ENCODE peak calls at places on chromosomes 2 and 18, in six cellular contexts. A is left ventricle myocardium inferior, D is neural progenitor cell, M is OCI-LY7, L is heart right ventricle, B is GM13976. N is an unnamed sample.

GRCh38 chr2:217929757-217930707 is 72.8 kb downstream of the TNS1 start:
- DNase-seq in A (peak; percentile 35), D (no peak), M (no peak), L (no peak), B (no peak), N (no peak)

GRCh38 chr18:73896685-73897084 is 250.9 kb downstream of the FBXO15 start:
- DNase-seq in A (no peak), D (no peak), M (no peak), L (no peak), B (peak; percentile 10), N (peak; percentile 5)

GRCh38 chr2:171966268-171966667 is 33.5 kb upstream of the METAP1D start:
- DNase-seq in A (no peak), D (no peak), M (no peak), L (no peak), B (no peak), N (no peak)

GRCh38 chr2:62065243-62065642 is 130.7 kb upstream of the B3GNT2 start:
- DNase-seq in A (no peak), D (no peak), M (no peak), L (no peak), B (no peak), N (no peak)

GRCh38 chr2:40403233-40403841 is 48.6 kb downstream of the SLC8A1 start:
- DNase-seq in A (no peak), D (no peak), M (no peak), L (no peak), B (no peak), N (no peak)

GRCh38 chr2:164677733-164678132 is 56.5 kb upstream of the GRB14 start:
- DNase-seq in A (no peak), D (no peak), M (no peak), L (no peak), B (no peak), N (no peak)

GRCh38 chr2:109324859-109325258 is 195.9 kb downstream of the SH3RF3 start:
- DNase-seq in A (peak; percentile 73), D (no peak), M (no peak), L (peak; percentile 38), B (no peak), N (no peak)

GRCh38 chr2:137467246-137467862 is 496.9 kb upstream of the HNMT start:
- DNase-seq in A (no peak), D (peak; percentile 61), M (peak; percentile 39), L (peak; percentile 26), B (peak; percentile 9), N (peak; percentile 21)

GRCh38 chr2:220646424-220646823 is 925.7 kb downstream of the EPHA4 start:
- DNase-seq in A (no peak), D (no peak), M (no peak), L (no peak), B (no peak), N (peak; percentile 4)

GRCh38 chr2:121151311-121152109 is 133.5 kb downstream of the TFCP2L1 start:
- DNase-seq in A (no peak), D (no peak), M (no peak), L (no peak), B (no peak), N (no peak)

GRCh38 chr18:79540161-79540913 is 139.3 kb upstream of the CTDP1 start:
- DNase-seq in A (no peak), D (no peak), M (no peak), L (no peak), B (no peak), N (no peak)

GRCh38 chr2:143085125-143085784 is 44.0 kb upstream of the ARHGAP15 start:
- DNase-seq in A (no peak), D (no peak), M (no peak), L (no peak), B (no peak), N (no peak)

GRCh38 chr2:10161961-10162441 is 39.5 kb downstream of the RRM2 start:
- DNase-seq in A (no peak), D (no peak), M (no peak), L (no peak), B (no peak), N (no peak)

GRCh38 chr2:45981388-45981930 is 315.7 kb upstream of the EPAS1 start:
- DNase-seq in A (no peak), D (no peak), M (no peak), L (no peak), B (no peak), N (no peak)

GRCh38 chr2:220025207-220025606 is 397.8 kb downstream of the SLC4A3 start:
- DNase-seq in A (no peak), D (no peak), M (no peak), L (no peak), B (no peak), N (no peak)

DNA sequence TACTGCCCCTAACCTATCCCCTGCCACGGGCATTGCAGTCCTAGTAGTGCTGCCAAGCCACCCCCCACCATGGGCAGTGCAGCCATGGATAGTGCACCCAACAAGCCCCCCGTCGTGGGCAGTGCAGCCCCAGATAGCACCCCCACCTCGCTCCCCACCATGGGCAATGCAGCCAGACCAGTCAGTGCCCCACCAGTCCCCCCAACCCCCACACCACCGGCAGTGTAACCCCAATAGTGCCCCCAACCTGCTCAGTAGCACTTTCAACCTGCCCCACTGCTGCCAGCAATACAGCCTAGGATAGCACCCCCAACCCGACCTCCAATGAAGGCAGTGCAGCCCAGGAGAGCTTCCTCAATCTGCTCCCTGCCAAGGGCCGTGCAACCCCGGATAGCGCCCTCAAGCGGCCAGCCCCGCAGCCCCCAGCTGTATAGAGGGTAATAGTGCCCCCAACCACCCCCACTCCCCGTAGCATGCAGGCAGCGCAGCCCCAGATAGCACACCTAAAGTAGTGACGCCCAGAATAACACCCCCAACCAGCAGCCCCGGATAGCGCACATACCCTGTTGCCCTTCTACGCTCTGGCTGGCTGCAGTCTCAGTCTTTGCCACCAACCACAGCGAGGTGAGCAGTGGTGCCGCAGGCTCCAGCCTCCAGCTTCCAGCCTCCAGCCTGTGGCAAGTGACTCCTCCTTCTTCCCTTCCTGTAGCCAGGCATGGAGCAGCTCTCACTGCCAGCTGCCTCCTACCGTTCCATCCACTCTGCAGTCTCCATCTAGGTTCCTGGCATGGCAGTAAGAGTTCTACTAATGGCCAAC is 45.4 kb upstream of the ANKRD62 start:
- DNase-seq in A (no peak), D (no peak), M (no peak), L (no peak), B (no peak), N (no peak)
- TF ChIP-seq CTCF in A (no peak), D (peak; percentile 19), M (no peak), L (no peak), B (no peak), N (no peak)

GRCh38 chr2:201118957-201119848 is 3.2 kb downstream of the CFLAR start:
- DNase-seq in A (no peak), D (peak; percentile 45), M (peak; percentile 67), L (no peak), B (no peak), N (no peak)

GRCh38 chr2:201116115-201116958 is at the start of gene CFLAR:
- DNase-seq in A (peak; percentile 77), D (peak; percentile 58), M (peak; percentile 68), L (peak; percentile 82), B (peak; percentile 85), N (peak; percentile 84)

GRCh38 chr2:201120500-201120899 is 4.5 kb downstream of the CFLAR start:
- DNase-seq in A (no peak), D (no peak), M (peak; percentile 8), L (no peak), B (no peak), N (no peak)

GRCh38 chr2:201116959-201117734 is 1.2 kb downstream of the CFLAR start:
- DNase-seq in A (peak; percentile 77), D (peak; percentile 5), M (peak; percentile 89), L (peak; percentile 70), B (peak; percentile 63), N (peak; percentile 72)

GRCh38 chr2:201118121-201118956 is 2.4 kb downstream of the CFLAR start:
- DNase-seq in A (peak; percentile 92), D (peak; percentile 80), M (peak; percentile 91), L (peak; percentile 92), B (peak; percentile 76), N (peak; percentile 73)
- TF ChIP-seq CTCF in A (peak; percentile 56), D (no peak), M (peak; percentile 85), L (peak; percentile 41), B (peak; percentile 26), N (peak; percentile 4)

GRCh38 chr2:167128130-167128529 is 239.8 kb downstream of the XIRP2 start:
- DNase-seq in A (no peak), D (no peak), M (no peak), L (no peak), B (no peak), N (no peak)

GRCh38 chr2:167132066-167132465 is 243.8 kb downstream of the XIRP2 start:
- DNase-seq in A (no peak), D (no peak), M (no peak), L (no peak), B (no peak), N (no peak)

GRCh38 chr2:167126165-167126564 is 237.9 kb downstream of the XIRP2 start:
- DNase-seq in A (no peak), D (no peak), M (no peak), L (no peak), B (no peak), N (no peak)

GRCh38 chr2:167122389-167122788 is 234.1 kb downstream of the XIRP2 start:
- DNase-seq in A (no peak), D (no peak), M (no peak), L (no peak), B (no peak), N (no peak)

DNA sequence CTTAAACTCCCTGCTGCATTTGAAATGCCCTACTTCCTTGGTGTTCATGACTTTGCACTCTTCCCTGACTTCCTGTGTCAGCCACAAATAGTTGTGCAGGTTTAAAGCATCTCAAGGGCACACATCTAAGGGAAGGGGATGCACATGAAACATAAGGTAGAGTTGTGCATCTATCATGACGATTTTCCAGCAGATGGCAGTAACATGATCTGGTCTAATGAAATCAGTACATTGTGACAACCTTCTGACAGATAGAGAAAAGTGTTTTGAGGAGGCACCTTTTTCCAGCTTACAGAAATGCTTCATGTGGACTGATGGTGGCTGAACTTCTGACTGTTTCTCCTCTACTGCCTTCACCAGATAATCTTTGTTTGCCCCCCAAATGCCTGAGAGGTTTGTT is 238.9 kb downstream of the XIRP2 start:
- DNase-seq in A (no peak), D (no peak), M (peak; percentile 2), L (no peak), B (no peak), N (no peak)
- TF ChIP-seq CTCF in A (peak; percentile 45), D (no peak), M (peak; percentile 42), L (peak; percentile 22), B (no peak), N (no peak)

GRCh38 chr18:32441536-32441935 is 29.1 kb downstream of the GAREM1 start:
- DNase-seq in A (no peak), D (no peak), M (no peak), L (no peak), B (no peak), N (no peak)

GRCh38 chr18:32440478-32440877 is 30.2 kb downstream of the GAREM1 start:
- DNase-seq in A (no peak), D (no peak), M (no peak), L (no peak), B (no peak), N (no peak)

GRCh38 chr18:32439241-32439640 is 31.4 kb downstream of the GAREM1 start:
- DNase-seq in A (no peak), D (no peak), M (no peak), L (no peak), B (no peak), N (no peak)

GRCh38 chr18:32438173-32438572 is 32.5 kb downstream of the GAREM1 start:
- DNase-seq in A (peak; percentile 72), D (no peak), M (no peak), L (peak; percentile 65), B (no peak), N (no peak)

DNA sequence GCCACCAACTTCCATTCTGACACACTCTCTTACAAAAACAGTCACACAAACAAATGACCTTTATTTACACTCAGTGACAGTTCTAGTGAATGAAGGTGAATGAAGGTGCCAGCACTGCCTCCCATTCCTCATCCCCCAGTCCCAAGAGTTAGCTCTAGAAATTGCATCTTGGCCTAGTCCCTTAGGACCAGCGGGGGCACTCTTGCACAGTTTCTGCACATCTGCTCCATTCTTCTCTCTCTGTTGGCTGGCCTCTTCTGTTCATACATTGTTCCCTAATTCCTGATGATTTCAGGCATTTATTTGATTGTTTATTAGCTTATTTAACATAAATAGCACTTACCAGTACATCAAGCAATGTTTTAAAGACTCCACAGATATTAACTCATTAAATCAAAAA is 30.9 kb downstream of the GAREM1 start:
- DNase-seq in A (no peak), D (peak; percentile 61), M (peak; percentile 0), L (no peak), B (no peak), N (no peak)
- TF ChIP-seq CTCF in A (peak; percentile 19), D (peak; percentile 64), M (peak; percentile 23), L (no peak), B (no peak), N (no peak)